ENCODE peak calls at places on chromosomes 16 and 17, in five cellular contexts. F is OCI-LY7, Z is lower lobe of right lung, T is bronchial epithelial cell, B is ovary. M is an unnamed sample.

GRCh38 chr16:4461250-4462085 is 13.0 kb downstream of the NMRAL1 start:
- DNase-seq in F (peak; percentile 58), Z (no peak), T (no peak), B (no peak), M (peak; percentile 23)

GRCh38 chr16:56462064-56462796 is 10.9 kb downstream of the OGFOD1 start:
- DNase-seq in F (no peak), Z (no peak), T (no peak), B (no peak), M (no peak)

GRCh38 chr16:81463296-81463890 is 18.8 kb downstream of the CMIP start:
- DNase-seq in F (no peak), Z (no peak), T (no peak), B (no peak), M (no peak)

GRCh38 chr17:31538080-31538762 is 146.7 kb downstream of the RAB11FIP4 start:
- DNase-seq in F (peak; percentile 84), Z (no peak), T (no peak), B (no peak), M (no peak)

GRCh38 chr16:18842565-18842964 is 41.2 kb upstream of the ARL6IP1 start:
- DNase-seq in F (no peak), Z (no peak), T (no peak), B (no peak), M (no peak)

GRCh38 chr16:19743816-19744159 is 25.7 kb downstream of the IQCK start:
- DNase-seq in F (no peak), Z (no peak), T (no peak), B (no peak), M (no peak)

GRCh38 chr16:11004957-11005610 is 60.7 kb downstream of the CLEC16A start:
- DNase-seq in F (no peak), Z (no peak), T (peak; percentile 74), B (no peak), M (no peak)

GRCh38 chr16:78297066-78297666 is 197.7 kb downstream of the WWOX start:
- DNase-seq in F (no peak), Z (no peak), T (no peak), B (no peak), M (peak; percentile 27)

GRCh38 chr17:58595194-58595792 is 80.9 kb upstream of the MTMR4 start:
- DNase-seq in F (peak; percentile 10), Z (no peak), T (no peak), B (no peak), M (no peak)

GRCh38 chr17:54891176-54891821 is 9.4 kb upstream of the TOM1L1 start:
- DNase-seq in F (peak; percentile 32), Z (no peak), T (peak; percentile 62), B (no peak), M (peak; percentile 52)

GRCh38 chr17:52389632-52390031 is 231.1 kb upstream of the CA10 start:
- DNase-seq in F (no peak), Z (no peak), T (no peak), B (no peak), M (no peak)

GRCh38 chr16:35525979-35526590 is 2066.7 kb downstream of the TP53TG3F start:
- DNase-seq in F (no peak), Z (no peak), T (no peak), B (no peak), M (no peak)

GRCh38 chr17:34059423-34060220 is 195.5 kb upstream of the CCL2 start:
- DNase-seq in F (no peak), Z (no peak), T (no peak), B (no peak), M (no peak)

GRCh38 chr17:13874817-13875216 is 194.5 kb upstream of the COX10 start:
- DNase-seq in F (no peak), Z (no peak), T (no peak), B (no peak), M (no peak)

GRCh38 chr16:8168016-8168415 is 422.3 kb downstream of the TMEM114 start:
- DNase-seq in F (no peak), Z (no peak), T (no peak), B (no peak), M (no peak)

GRCh38 chr17:36608794-36609497 is 7.6 kb downstream of the MRM1 start:
- DNase-seq in F (peak; percentile 49), Z (peak; percentile 50), T (peak; percentile 71), B (peak; percentile 66), M (peak; percentile 65)

GRCh38 chr16:88633684-88634140 is 4.7 kb upstream of the IL17C start:
- DNase-seq in F (peak; percentile 55), Z (peak; percentile 62), T (peak; percentile 38), B (no peak), M (peak; percentile 20)

GRCh38 chr16:12639044-12639443 is 164.6 kb downstream of the CPPED1 start:
- DNase-seq in F (no peak), Z (no peak), T (peak; percentile 15), B (no peak), M (no peak)

GRCh38 chr16:66030036-66030435 is 336.5 kb upstream of the CDH5 start:
- DNase-seq in F (no peak), Z (no peak), T (no peak), B (no peak), M (no peak)

GRCh38 chr17:77826132-77826873 is 132.2 kb upstream of the TNRC6C start:
- DNase-seq in F (no peak), Z (peak; percentile 18), T (no peak), B (no peak), M (no peak)

GRCh38 chr17:51499906-51500305 is 239.6 kb downstream of the UTP18 start:
- DNase-seq in F (no peak), Z (no peak), T (no peak), B (no peak), M (no peak)

GRCh38 chr16:56424791-56425438 is 430 bp downstream of the AMFR start:
- DNase-seq in F (no peak), Z (peak; percentile 54), T (no peak), B (peak; percentile 53), M (peak; percentile 67)

GRCh38 chr16:85980686-85981085 is 81.7 kb downstream of the IRF8 start:
- DNase-seq in F (no peak), Z (no peak), T (no peak), B (no peak), M (no peak)

GRCh38 chr16:85978291-85978775 is 79.4 kb downstream of the IRF8 start:
- DNase-seq in F (no peak), Z (peak; percentile 68), T (no peak), B (no peak), M (no peak)

GRCh38 chr16:85978976-85979375 is 80.0 kb downstream of the IRF8 start:
- DNase-seq in F (no peak), Z (no peak), T (no peak), B (no peak), M (no peak)

GRCh38 chr16:85981826-85982562 is 83.0 kb downstream of the IRF8 start:
- DNase-seq in F (no peak), Z (no peak), T (no peak), B (no peak), M (no peak)

GRCh38 chr16:85979605-85980004 is 80.6 kb downstream of the IRF8 start:
- DNase-seq in F (no peak), Z (no peak), T (no peak), B (no peak), M (no peak)
- TF ChIP-seq CTCF in F (no peak), Z (no peak), T (no peak), B (no peak), M (no peak)

GRCh38 chr17:48261297-48261880 is 153.8 kb downstream of the SNX11 start:
- DNase-seq in F (peak; percentile 38), Z (no peak), T (no peak), B (no peak), M (peak; percentile 60)

GRCh38 chr17:48259710-48260291 is 152.2 kb downstream of the SNX11 start:
- DNase-seq in F (peak; percentile 41), Z (no peak), T (peak; percentile 51), B (no peak), M (no peak)

GRCh38 chr17:48258317-48258716 is 150.8 kb downstream of the SNX11 start:
- DNase-seq in F (no peak), Z (no peak), T (no peak), B (no peak), M (no peak)

DNA sequence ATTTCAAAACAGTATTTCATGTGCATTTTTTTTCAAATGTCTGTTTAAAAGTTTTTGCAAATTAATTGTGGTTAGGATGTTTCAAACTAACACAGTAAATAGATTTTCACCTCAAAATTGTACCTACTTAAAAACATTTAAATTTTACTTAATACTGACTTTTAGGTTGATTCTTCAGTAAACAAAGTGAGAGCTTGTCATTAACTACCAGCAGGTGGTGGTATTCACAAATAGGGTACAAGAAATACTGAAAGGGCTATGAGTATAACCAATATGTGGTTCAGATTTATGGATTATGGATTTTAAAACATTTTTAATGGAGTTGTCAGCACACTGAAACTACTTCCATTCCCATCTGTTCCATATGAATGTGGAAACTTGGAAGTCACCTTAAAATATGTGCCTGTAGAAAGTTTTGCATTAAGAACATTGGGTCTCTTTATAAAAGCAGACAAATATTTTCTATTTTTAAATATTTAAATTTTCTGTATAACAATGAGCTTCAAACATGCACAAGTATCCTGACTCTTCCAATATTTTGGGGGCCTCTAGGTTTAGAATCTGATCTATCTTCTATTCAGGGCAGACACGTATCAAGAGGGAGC is 155.5 kb downstream of the SNX11 start:
- DNase-seq in F (peak; percentile 33), Z (no peak), T (peak; percentile 27), B (no peak), M (no peak)
- TF ChIP-seq CTCF in F (peak; percentile 86), Z (peak; percentile 24), T (peak; percentile 20), B (no peak), M (peak; percentile 52)

GRCh38 chr17:47895856-47896671 is at the start of gene SP2:
- DNase-seq in F (peak; percentile 100), Z (peak; percentile 98), T (peak; percentile 100), B (peak; percentile 100), M (peak; percentile 98)
- TF ChIP-seq CTCF in F (no peak), Z (peak; percentile 31), T (no peak), B (peak; percentile 27), M (no peak)

GRCh38 chr16:27779719-27780161 is 229.8 kb downstream of the KATNIP start:
- DNase-seq in F (peak; percentile 29), Z (peak; percentile 66), T (peak; percentile 29), B (peak; percentile 60), M (peak; percentile 71)
- TF ChIP-seq CTCF in F (peak; percentile 72), Z (peak; percentile 26), T (peak; percentile 68), B (no peak), M (peak; percentile 52)

GRCh38 chr16:74984670-74985411 is at the start of gene WDR59:
- DNase-seq in F (peak; percentile 100), Z (peak; percentile 100), T (peak; percentile 99), B (peak; percentile 100), M (peak; percentile 98)
- TF ChIP-seq CTCF in F (no peak), Z (no peak), T (no peak), B (no peak), M (no peak)

M was measured in nephron progenitor cell.